ENCODE peak calls at places on chromosomes 2 and 18, in ten cellular contexts. X is ovary, O is stomach, T is HepG2, N is esophagus muscularis mucosa, I is transverse colon, A is sigmoid colon, W is GM12878, S is A549, P is upper lobe of left lung. H is an unnamed sample.

GRCh38 chr2:127088706-127089105 is 18.2 kb downstream of the BIN1 start:
- DNase-seq in X (no peak), O (no peak), T (no peak), N (no peak), I (no peak), A (no peak), W (no peak), S (no peak), P (no peak), H (no peak)

GRCh38 chr2:203798296-203799157 is 69.0 kb upstream of the CTLA4 start:
- DNase-seq in X (no peak), O (no peak), T (no peak), N (no peak), I (no peak), A (no peak), W (no peak), S (no peak), P (no peak), H (no peak)

GRCh38 chr2:67055387-67056304 is 341.5 kb upstream of the ETAA1 start:
- DNase-seq in X (no peak), O (no peak), T (peak), N (no peak), I (no peak), A (no peak), W (no peak), S (no peak), P (no peak), H (no peak)

GRCh38 chr2:145141981-145142380 is 622.1 kb upstream of the ZEB2 start:
- DNase-seq in X (no peak), O (no peak), T (no peak), N (no peak), I (no peak), A (no peak), W (no peak), S (no peak), P (no peak), H (no peak)

GRCh38 chr18:13099113-13099512 is 108.0 kb downstream of the CEP192 start:
- DNase-seq in X (no peak), O (no peak), T (no peak), N (no peak), I (no peak), A (no peak), W (no peak), S (no peak), P (no peak), H (no peak)

GRCh38 chr2:217625475-217626245 is 377.1 kb downstream of the TNS1 start:
- DNase-seq in X (no peak), O (no peak), T (no peak), N (no peak), I (no peak), A (no peak), W (no peak), S (no peak), P (no peak), H (no peak)

GRCh38 chr2:23199115-23199918 is 185.7 kb upstream of the KLHL29 start:
- DNase-seq in X (no peak), O (no peak), T (peak), N (no peak), I (no peak), A (no peak), W (no peak), S (peak), P (no peak), H (no peak)

GRCh38 chr2:204530464-204530805 is 14.8 kb upstream of the PARD3B start:
- DNase-seq in X (no peak), O (no peak), T (no peak), N (no peak), I (no peak), A (no peak), W (no peak), S (no peak), P (no peak), H (no peak)

GRCh38 chr2:120470717-120471060 is 124.8 kb downstream of the INHBB start:
- DNase-seq in X (peak), O (no peak), T (no peak), N (no peak), I (no peak), A (peak), W (no peak), S (no peak), P (no peak), H (peak)

GRCh38 chr18:12836551-12836950 is 47.5 kb downstream of the PTPN2 start:
- DNase-seq in X (no peak), O (no peak), T (no peak), N (no peak), I (no peak), A (no peak), W (no peak), S (no peak), P (no peak), H (no peak)

GRCh38 chr2:70686577-70687460 is 81.2 kb downstream of the ADD2 start:
- DNase-seq in X (no peak), O (no peak), T (peak), N (no peak), I (no peak), A (peak), W (no peak), S (peak), P (no peak), H (peak)
- H3K27ac ChIP-seq in X (no peak), O (no peak), T (no peak), N (no peak), I (no peak), A (no peak), W (no peak), S (peak), P (no peak), H (no peak)

DNA sequence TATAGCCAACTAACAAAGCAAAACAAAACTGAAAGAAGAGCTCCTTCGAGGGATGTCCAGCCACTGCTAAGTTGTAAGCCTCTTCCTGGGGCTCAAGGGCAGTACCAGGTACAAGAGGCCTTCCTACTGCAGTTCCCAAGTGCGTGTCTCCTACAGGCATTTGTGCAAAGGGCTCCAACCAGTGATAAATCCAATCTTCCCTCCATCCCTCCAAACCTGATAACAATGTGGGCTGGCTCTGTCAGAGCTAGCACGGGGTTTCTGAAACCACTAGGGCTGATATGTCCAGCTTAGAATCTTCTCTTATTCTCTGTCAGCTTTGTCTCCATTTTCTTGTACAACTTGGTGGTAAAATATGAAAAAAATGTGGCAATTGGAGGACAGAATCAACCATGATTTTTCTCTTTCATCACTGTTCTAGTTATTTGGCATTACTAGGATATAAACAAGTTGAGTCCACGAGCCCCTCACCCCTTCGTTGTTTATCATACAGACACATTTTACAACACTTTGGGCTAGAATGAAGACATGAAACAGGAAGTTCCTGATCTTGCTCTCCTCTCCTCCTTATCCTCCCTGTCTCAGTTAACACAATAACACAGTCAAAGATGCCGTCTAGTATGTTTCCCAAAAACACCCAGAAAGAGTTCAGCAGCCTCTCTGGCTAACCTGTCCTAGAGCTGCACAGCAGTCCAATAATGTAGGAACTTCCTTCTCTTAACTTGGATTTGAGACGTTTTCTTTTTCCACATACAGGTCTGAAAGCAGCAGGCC is 35.4 kb upstream of the WIPF1 start:
- DNase-seq in X (no peak), O (no peak), T (no peak), N (no peak), I (no peak), A (no peak), W (no peak), S (no peak), P (no peak), H (no peak)
- TF ChIP-seq POLR2A in X (no peak), O (no peak), T (no peak), N (no peak), I (no peak), A (no peak), W (peak), S (no peak), P (no peak), H (no peak)

DNA sequence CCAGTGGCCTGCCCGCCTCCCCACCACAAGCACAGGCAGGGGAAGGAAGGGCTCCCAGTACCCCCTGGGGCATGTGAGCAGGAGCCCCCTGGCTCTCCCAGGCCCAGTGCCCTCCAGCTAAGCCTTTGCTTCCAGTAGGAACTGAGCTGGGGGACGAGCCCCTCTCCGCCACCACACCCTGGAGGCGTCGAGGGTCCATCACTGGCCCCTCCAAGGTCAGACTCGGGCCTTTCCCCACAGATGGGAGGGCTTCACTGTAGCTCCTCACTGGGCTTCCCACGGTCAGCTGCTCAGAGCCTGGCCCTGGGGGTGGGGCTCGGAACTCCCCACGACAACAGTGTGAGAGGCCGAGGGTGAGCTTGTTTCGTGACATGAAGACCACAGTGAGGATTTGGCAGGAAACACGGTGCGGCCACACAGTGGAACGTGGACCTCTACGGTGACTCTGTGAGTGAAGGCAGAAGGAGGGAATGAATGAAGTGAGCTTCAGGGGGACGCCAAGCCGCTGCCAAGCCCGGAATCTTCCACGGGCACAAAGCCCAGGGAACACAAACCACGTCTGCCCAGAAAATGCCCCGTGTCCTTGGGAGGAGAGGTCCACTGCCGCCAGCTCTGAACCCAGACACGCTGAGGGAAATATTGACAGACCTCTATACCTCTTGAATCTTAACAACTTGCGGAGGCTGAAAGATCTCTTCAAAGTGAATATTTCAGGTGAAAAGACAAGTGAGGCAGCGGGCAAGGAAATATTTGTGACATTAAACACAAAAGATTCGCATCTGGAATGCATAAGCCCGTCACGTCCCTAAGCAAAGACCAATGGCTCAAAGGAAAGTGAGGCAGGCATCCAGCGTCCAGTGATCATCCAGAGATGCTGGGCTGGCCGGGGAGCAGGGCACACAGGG is 144.8 kb upstream of the GPC1 start:
- DNase-seq in X (no peak), O (no peak), T (no peak), N (peak), I (no peak), A (no peak), W (no peak), S (no peak), P (no peak), H (no peak)
- TF ChIP-seq EP300 in X (no peak), O (no peak), T (no peak), N (no peak), I (no peak), A (no peak), W (no peak), S (no peak), P (no peak), H (no peak)

DNA sequence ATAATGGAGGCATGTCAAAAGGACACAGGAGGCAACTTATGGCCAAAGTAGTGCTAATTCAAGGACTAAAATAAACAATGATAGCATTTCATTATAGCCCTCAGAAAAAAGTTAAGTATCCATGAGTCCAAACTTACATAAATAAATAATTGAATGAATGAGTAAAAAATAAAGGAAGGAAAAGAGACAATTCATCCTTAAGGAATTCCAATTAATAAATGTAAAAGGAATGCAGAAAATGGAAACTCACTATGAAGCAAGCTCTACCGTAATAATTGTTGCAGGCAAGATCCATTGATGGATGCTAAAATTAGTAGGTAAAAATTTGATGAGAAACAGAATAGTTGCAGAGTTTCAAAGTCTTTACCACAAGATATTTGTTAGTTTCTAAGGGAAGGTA is 88.2 kb upstream of the RAPGEF4 start:
- DNase-seq in X (no peak), O (no peak), T (no peak), N (no peak), I (no peak), A (no peak), W (no peak), S (no peak), P (no peak), H (no peak)
- H3K27ac ChIP-seq in X (no peak), O (no peak), T (no peak), N (no peak), I (no peak), A (no peak), W (no peak), S (no peak), P (no peak), H (no peak)

H was measured in suprapubic skin.